ENCODE peak calls at places on chromosome 9, in four cellular contexts. R is H9, D is IMR-90, M is H1. L is an unnamed sample.

GRCh38 chr9:25913806-25914205 is 235.6 kb upstream of the TUSC1 start:
- DNase-seq in R (no peak), M (no peak), D (no peak), L (no peak)

GRCh38 chr9:110143969-110144545 is 63.9 kb downstream of the C9orf152 start:
- DNase-seq in D (no peak), R (no peak), M (no peak), L (no peak)

GRCh38 chr9:17322882-17323864 is 188.3 kb downstream of the CNTLN start:
- DNase-seq in R (no peak), M (no peak), D (no peak), L (no peak)

GRCh38 chr9:37433754-37434435 is 11.4 kb downstream of the GRHPR start:
- DNase-seq in M (no peak), R (peak; percentile 73), D (peak; percentile 11), L (peak; percentile 46)

GRCh38 chr9:120891255-120891954 is 14.4 kb upstream of the PHF19 start:
- DNase-seq in R (no peak), D (peak; percentile 50), M (no peak), L (no peak)

GRCh38 chr9:112065781-112066606 is 109.1 kb downstream of the SUSD1 start:
- DNase-seq in D (peak; percentile 94), M (no peak), R (peak; percentile 51), L (peak; percentile 97)

GRCh38 chr9:129580211-129580915 is 40.5 kb downstream of the C9orf50 start:
- DNase-seq in R (no peak), M (no peak), D (no peak), L (no peak)

GRCh38 chr9:129318121-129319075 is 140.3 kb upstream of the IER5L start:
- DNase-seq in D (no peak), M (no peak), R (peak; percentile 28), L (no peak)

GRCh38 chr9:13988944-13989343 is 325.0 kb downstream of the NFIB start:
- DNase-seq in R (no peak), M (no peak), D (no peak), L (no peak)

GRCh38 chr9:20754556-20754955 is 70.5 kb downstream of the FOCAD start:
- DNase-seq in M (no peak), R (no peak), D (peak; percentile 11), L (no peak)

GRCh38 chr9:7542648-7543165 is 256.9 kb downstream of the DMAC1 start:
- DNase-seq in R (peak; percentile 56), D (no peak), M (no peak), L (no peak)

GRCh38 chr9:110911659-110912473 is 126.4 kb downstream of the LPAR1 start:
- DNase-seq in D (peak; percentile 75), R (no peak), M (no peak), L (no peak)

GRCh38 chr9:126366366-126367011 is 39.9 kb downstream of the MVB12B start:
- DNase-seq in M (no peak), R (no peak), D (no peak), L (no peak)

GRCh38 chr9:86282077-86282978 is at the start of gene ISCA1:
- DNase-seq in M (peak; percentile 100), R (peak; percentile 97), D (peak; percentile 87), L (peak; percentile 97)

GRCh38 chr9:36039121-36039520 is 2.4 kb downstream of the RECK start:
- DNase-seq in D (no peak), R (no peak), M (no peak), L (no peak)
- H4K5ac ChIP-seq in D (peak overlapping the region; percentile 75), R (no peak overlapping the region), M (no peak overlapping the region), L (no peak overlapping the region)

DNA sequence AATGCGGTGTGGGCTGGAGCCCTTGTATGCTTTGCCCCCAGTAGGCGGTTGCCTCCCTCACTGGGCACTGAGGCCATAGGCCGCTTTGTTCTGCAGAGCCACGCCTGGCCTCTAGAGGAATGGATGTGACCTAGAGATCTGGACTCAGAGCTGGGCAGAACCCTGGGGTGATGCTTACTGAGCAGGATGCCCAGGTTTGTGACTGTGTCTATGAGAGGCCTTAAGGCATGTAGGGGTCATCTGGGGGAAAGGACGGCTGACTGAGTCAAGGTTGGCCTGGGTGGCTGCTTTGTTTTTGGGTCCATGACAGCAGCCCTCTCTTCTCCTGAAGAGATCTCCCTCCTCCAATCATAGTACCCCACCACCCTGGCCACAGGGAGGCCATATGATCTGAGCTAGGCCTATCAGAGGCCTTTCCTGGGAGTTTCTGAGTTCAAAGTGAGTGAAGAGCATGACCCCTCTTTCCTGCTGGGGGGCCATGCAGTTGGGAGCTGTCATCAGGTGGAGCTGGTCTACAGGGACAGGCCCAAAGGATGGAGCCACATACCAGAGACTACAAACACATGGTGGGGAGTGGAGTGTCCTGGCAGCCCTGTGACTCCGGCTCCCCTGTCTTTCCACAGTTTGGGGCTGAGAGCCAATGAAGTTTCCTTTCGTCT is 165.5 kb downstream of the AUH start:
- DNase-seq in R (no peak), D (no peak), M (no peak), L (no peak)
- H3K4me1 ChIP-seq in R (peaks cover 5% of the 10 kb centered on the region), D (peaks cover 40% of the 10 kb centered on the region), M (no peaks in the 10 kb centered on the region), L (no peaks in the 10 kb centered on the region)

GRCh38 chr9:91193658-91194391 is 167.9 kb downstream of the AUH start:
- DNase-seq in R (peak; percentile 76), M (peak; percentile 80), D (peak; percentile 96), L (peak; percentile 93)
- H2BK5ac ChIP-seq in R (no peak overlapping the region), M (peak overlapping the region; percentile 49), D (peak overlapping the region; percentile 99), L (no peak overlapping the region)

GRCh38 chr9:5515261-5515650 is 4.9 kb downstream of the PDCD1LG2 start:
- DNase-seq in M (no peak), D (no peak), R (no peak), L (no peak)
- H4K5ac ChIP-seq in M (no peak overlapping the region), D (no peak overlapping the region), R (no peak overlapping the region), L (no peak overlapping the region)

DNA sequence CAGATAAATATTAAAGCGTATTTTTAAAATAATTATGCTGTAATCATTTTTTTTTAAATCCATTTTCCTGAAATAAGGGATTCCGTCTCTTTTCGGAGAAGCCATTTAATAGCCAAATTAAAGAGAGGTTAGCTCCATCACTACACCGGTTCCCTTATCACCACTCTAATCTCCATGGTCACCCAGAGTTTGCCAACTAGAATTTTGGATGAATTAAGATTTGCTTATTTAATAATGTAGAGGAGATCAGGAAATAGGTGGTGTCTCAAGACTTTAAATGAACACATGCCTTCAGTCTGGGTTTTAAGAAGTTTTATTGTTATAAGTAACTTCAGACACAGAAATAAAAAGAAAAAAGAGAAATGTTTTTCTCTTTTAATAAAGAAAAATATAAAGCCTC is 151.7 kb downstream of the TTC39B start:
- DNase-seq in R (no peak), M (no peak), D (no peak), L (no peak)
- H3K4me1 ChIP-seq in R (no peaks in the 10 kb centered on the region), M (no peaks in the 10 kb centered on the region), D (no peaks in the 10 kb centered on the region), L (no peaks in the 10 kb centered on the region)

GRCh38 chr9:101528015-101528414 is 5.6 kb upstream of the RNF20 start:
- DNase-seq in R (no peak), M (no peak), D (no peak), L (no peak)

GRCh38 chr9:101527066-101527465 is 6.6 kb upstream of the RNF20 start:
- DNase-seq in M (no peak), R (no peak), D (peak; percentile 54), L (no peak)

GRCh38 chr9:101524371-101524770 is 9.3 kb upstream of the RNF20 start:
- DNase-seq in R (no peak), D (no peak), M (no peak), L (no peak)

GRCh38 chr9:101533334-101534187 is at the start of gene RNF20:
- DNase-seq in R (peak; percentile 99), M (peak; percentile 99), D (peak; percentile 98), L (peak; percentile 100)

GRCh38 chr9:101530076-101530711 is 3.5 kb upstream of the RNF20 start:
- DNase-seq in R (peak; percentile 81), M (peak; percentile 69), D (peak; percentile 82), L (peak; percentile 81)
- H2BK5ac ChIP-seq in R (no peak overlapping the region), M (no peak overlapping the region), D (no peak overlapping the region), L (no peak overlapping the region)

L was measured in mesendoderm.